ENCODE peak calls at places on chromosome 4, in nine cellular contexts. E is body of pancreas, D is H1, W is fibroblast of pulmonary artery, Y is fibroblast of lung, A is WTC11, G is breast epithelium, T is GM20000, L is coronary artery. Q is an unnamed sample.

GRCh38 chr4:155413451-155413850 is 36.7 kb upstream of the MAP9 start:
- DNase-seq in E (no peak), D (no peak), W (no peak), Y (no peak), A (no peak), G (no peak), T (no peak), L (no peak), Q (no peak)

GRCh38 chr4:26787461-26788340 is 72.9 kb upstream of the STIM2 start:
- DNase-seq in E (peak), D (peak), W (peak), Y (peak), A (peak), G (no peak), T (no peak), L (no peak), Q (peak)

GRCh38 chr4:143091862-143092261 is 92.9 kb upstream of the USP38 start:
- DNase-seq in E (no peak), D (no peak), W (no peak), Y (no peak), A (no peak), G (no peak), T (no peak), L (no peak), Q (no peak)

GRCh38 chr4:40514409-40515025 is 115.1 kb downstream of the RBM47 start:
- DNase-seq in E (peak), D (no peak), W (no peak), Y (no peak), A (no peak), G (no peak), T (no peak), L (no peak), Q (no peak)

GRCh38 chr4:156182269-156182668 is 228.6 kb upstream of the CTSO start:
- DNase-seq in E (no peak), D (no peak), W (no peak), Y (no peak), A (no peak), G (no peak), T (no peak), L (no peak), Q (no peak)

GRCh38 chr4:185542626-185543336 is 7.5 kb upstream of the PDLIM3 start:
- DNase-seq in E (no peak), D (no peak), W (peak), Y (peak), A (no peak), G (no peak), T (no peak), L (peak), Q (no peak)

GRCh38 chr4:41363384-41363981 is 106.8 kb downstream of the UCHL1 start:
- DNase-seq in E (no peak), D (no peak), W (peak), Y (peak), A (no peak), G (no peak), T (no peak), L (peak), Q (no peak)

GRCh38 chr4:8247047-8247930 is 22.3 kb upstream of the HTRA3 start:
- DNase-seq in E (no peak), D (no peak), W (peak), Y (peak), A (no peak), G (no peak), T (no peak), L (peak), Q (no peak)

GRCh38 chr4:83013420-83013867 is 2.8 kb upstream of the LIN54 start:
- DNase-seq in E (no peak), D (no peak), W (no peak), Y (no peak), A (no peak), G (no peak), T (no peak), L (no peak), Q (no peak)

GRCh38 chr4:79454656-79455055 is 46.6 kb upstream of the GK2 start:
- DNase-seq in E (no peak), D (no peak), W (no peak), Y (no peak), A (no peak), G (no peak), T (no peak), L (no peak), Q (no peak)

GRCh38 chr4:118969359-118969758 is 80.7 kb downstream of the SYNPO2 start:
- DNase-seq in E (peak), D (no peak), W (peak), Y (peak), A (peak), G (peak), T (no peak), L (peak), Q (no peak)

GRCh38 chr4:108116423-108117168 is 52.1 kb downstream of the LEF1 start:
- DNase-seq in E (no peak), D (no peak), W (no peak), Y (no peak), A (no peak), G (no peak), T (no peak), L (no peak), Q (no peak)

GRCh38 chr4:117821834-117822233 is 212.5 kb upstream of the NDST3 start:
- DNase-seq in E (no peak), D (no peak), W (no peak), Y (no peak), A (no peak), G (no peak), T (no peak), L (no peak), Q (no peak)

GRCh38 chr4:177532363-177532762 is 90.1 kb upstream of the AGA start:
- DNase-seq in E (no peak), D (no peak), W (no peak), Y (no peak), A (no peak), G (no peak), T (no peak), L (no peak), Q (no peak)

GRCh38 chr4:118772149-118773081 is 63.5 kb downstream of the SEC24D start:
- DNase-seq in E (no peak), D (no peak), W (peak), Y (peak), A (no peak), G (no peak), T (peak), L (no peak), Q (no peak)

GRCh38 chr4:36187723-36188333 is 56.5 kb downstream of the ARAP2 start:
- DNase-seq in E (no peak), D (no peak), W (peak), Y (peak), A (peak), G (no peak), T (peak), L (no peak), Q (no peak)

GRCh38 chr4:76200771-76201224 is 12.8 kb downstream of the SCARB2 start:
- DNase-seq in E (peak), D (no peak), W (no peak), Y (no peak), A (no peak), G (peak), T (no peak), L (no peak), Q (no peak)

GRCh38 chr4:185424905-185425599 is 712 bp downstream of the UFSP2 start:
- DNase-seq in E (no peak), D (no peak), W (peak), Y (peak), A (no peak), G (no peak), T (no peak), L (no peak), Q (no peak)

GRCh38 chr4:92381640-92382039 is 77.9 kb downstream of the GRID2 start:
- DNase-seq in E (no peak), D (no peak), W (peak), Y (peak), A (no peak), G (no peak), T (no peak), L (no peak), Q (no peak)

GRCh38 chr4:135277980-135278315 is 1076.4 kb upstream of the PABPC4L start:
- DNase-seq in E (no peak), D (no peak), W (no peak), Y (no peak), A (no peak), G (no peak), T (no peak), L (no peak), Q (no peak)

GRCh38 chr4:126038492-126039236 is 723.9 kb downstream of the FAT4 start:
- DNase-seq in E (no peak), D (no peak), W (no peak), Y (peak), A (no peak), G (no peak), T (no peak), L (no peak), Q (no peak)

GRCh38 chr4:21517460-21517859 is 431.1 kb downstream of the KCNIP4 start:
- DNase-seq in E (no peak), D (no peak), W (no peak), Y (no peak), A (no peak), G (no peak), T (no peak), L (no peak), Q (no peak)

GRCh38 chr4:25330905-25331816 is 18.6 kb downstream of the ZCCHC4 start:
- DNase-seq in E (no peak), D (no peak), W (no peak), Y (peak), A (no peak), G (no peak), T (peak), L (no peak), Q (no peak)

GRCh38 chr4:1008840-1009646 is 2.4 kb upstream of the FGFRL1 start:
- DNase-seq in E (peak), D (no peak), W (no peak), Y (no peak), A (peak), G (peak), T (no peak), L (no peak), Q (no peak)

GRCh38 chr4:71186566-71187398 is 152.0 kb upstream of the SLC4A4 start:
- DNase-seq in E (peak), D (no peak), W (no peak), Y (peak), A (peak), G (no peak), T (peak), L (peak), Q (no peak)

GRCh38 chr4:15250021-15250441 is 177.8 kb upstream of the C1QTNF7 start:
- DNase-seq in E (no peak), D (no peak), W (no peak), Y (peak), A (no peak), G (no peak), T (no peak), L (no peak), Q (no peak)

GRCh38 chr4:165512464-165512863 is 133.7 kb downstream of the CPE start:
- DNase-seq in E (no peak), D (no peak), W (peak), Y (no peak), A (no peak), G (no peak), T (no peak), L (no peak), Q (no peak)

GRCh38 chr4:15001825-15002658 is at the start of gene CPEB2:
- DNase-seq in E (peak), D (peak), W (peak), Y (peak), A (peak), G (peak), T (peak), L (peak), Q (peak)

GRCh38 chr4:126267689-126268088 is 952.9 kb downstream of the FAT4 start:
- DNase-seq in E (no peak), D (no peak), W (peak), Y (peak), A (no peak), G (no peak), T (no peak), L (no peak), Q (no peak)

GRCh38 chr4:40486534-40486933 is 143.1 kb downstream of the RBM47 start:
- DNase-seq in E (no peak), D (no peak), W (peak), Y (peak), A (no peak), G (no peak), T (no peak), L (no peak), Q (no peak)

GRCh38 chr4:16750882-16751642 is 147.4 kb downstream of the LDB2 start:
- DNase-seq in E (no peak), D (no peak), W (peak), Y (no peak), A (no peak), G (no peak), T (no peak), L (no peak), Q (no peak)

DNA sequence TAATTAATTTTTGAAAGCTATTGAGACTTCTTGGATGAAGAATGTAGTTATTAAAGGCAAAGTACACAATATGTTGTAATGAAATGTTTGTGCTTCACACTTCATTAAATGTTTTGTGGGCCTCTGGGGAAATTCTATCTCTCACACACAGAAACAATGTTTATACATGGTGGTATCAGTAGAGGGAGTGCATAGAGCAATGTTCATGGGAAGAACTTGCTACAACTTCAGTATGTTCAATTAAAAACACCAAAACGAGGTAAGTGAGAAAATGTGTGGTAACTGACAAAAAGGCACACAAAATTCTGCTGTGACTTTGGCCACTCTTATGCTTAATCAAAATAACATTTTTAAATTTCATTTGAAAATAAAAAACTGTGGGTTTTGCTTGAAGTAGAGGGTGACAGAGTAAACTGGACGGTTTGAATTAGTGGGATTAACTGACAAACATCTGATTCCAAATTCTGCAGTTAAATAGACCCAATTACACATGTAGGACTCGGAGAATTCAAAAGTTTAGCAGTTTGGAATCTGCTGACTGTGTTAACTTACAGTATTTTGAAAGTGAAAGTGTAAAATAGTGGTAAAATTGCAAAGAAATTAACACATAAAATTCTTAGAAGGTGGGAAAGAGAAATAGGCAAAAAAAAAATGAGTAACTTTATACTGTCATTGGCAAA is 111.4 kb upstream of the TTC29 start:
- DNase-seq in E (no peak), D (no peak), W (peak), Y (peak), A (no peak), G (no peak), T (no peak), L (no peak), Q (no peak)
- TF ChIP-seq CTCF in E (no peak), D (no peak), W (peak), Y (peak), A (no peak), G (no peak), T (no peak), L (no peak), Q (peak)

DNA sequence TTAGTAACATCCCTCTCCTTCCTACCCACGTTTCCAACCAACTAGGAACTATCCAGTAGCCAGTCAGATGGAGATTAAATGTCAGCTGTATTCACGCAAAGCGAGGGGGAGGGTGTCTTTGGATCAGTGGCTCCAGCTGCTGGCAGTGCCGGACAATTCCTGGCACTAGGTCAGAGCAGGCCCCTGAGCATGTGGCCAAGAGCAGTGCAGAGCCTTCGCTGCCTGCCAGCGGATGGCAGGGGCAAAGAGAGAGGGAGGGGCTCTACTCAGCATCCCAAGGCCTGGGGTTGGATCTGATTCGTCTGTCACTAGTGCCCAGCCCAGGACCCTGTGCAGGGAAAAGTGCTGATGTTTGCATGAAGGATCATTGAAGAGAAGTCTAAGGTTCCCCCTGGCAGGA is 28.7 kb upstream of the JAKMIP1 start:
- DNase-seq in E (no peak), D (no peak), W (no peak), Y (no peak), A (no peak), G (no peak), T (no peak), L (no peak), Q (no peak)
- TF ChIP-seq CTCF in E (no peak), D (no peak), W (no peak), Y (no peak), A (no peak), G (no peak), T (no peak), L (no peak), Q (no peak)

GRCh38 chr4:90030953-90031352 is 96.2 kb upstream of the CCSER1 start:
- DNase-seq in E (no peak), D (peak), W (no peak), Y (no peak), A (peak), G (no peak), T (no peak), L (no peak), Q (no peak)
- TF ChIP-seq CTCF in E (no peak), D (peak), W (no peak), Y (no peak), A (no peak), G (no peak), T (no peak), L (no peak), Q (peak)

GRCh38 chr4:112519689-112520597 is 4.0 kb upstream of the NEUROG2 start:
- DNase-seq in E (no peak), D (no peak), W (no peak), Y (no peak), A (peak), G (no peak), T (peak), L (no peak), Q (no peak)
- TF ChIP-seq CTCF in E (no peak), D (peak), W (no peak), Y (no peak), A (peak), G (no peak), T (peak), L (no peak), Q (no peak)

GRCh38 chr4:123350191-123350544 is 46.4 kb upstream of the SPRY1 start:
- DNase-seq in E (no peak), D (peak), W (peak), Y (no peak), A (peak), G (no peak), T (no peak), L (no peak), Q (no peak)
- TF ChIP-seq CTCF in E (no peak), D (peak), W (no peak), Y (no peak), A (no peak), G (peak), T (no peak), L (no peak), Q (peak)

DNA sequence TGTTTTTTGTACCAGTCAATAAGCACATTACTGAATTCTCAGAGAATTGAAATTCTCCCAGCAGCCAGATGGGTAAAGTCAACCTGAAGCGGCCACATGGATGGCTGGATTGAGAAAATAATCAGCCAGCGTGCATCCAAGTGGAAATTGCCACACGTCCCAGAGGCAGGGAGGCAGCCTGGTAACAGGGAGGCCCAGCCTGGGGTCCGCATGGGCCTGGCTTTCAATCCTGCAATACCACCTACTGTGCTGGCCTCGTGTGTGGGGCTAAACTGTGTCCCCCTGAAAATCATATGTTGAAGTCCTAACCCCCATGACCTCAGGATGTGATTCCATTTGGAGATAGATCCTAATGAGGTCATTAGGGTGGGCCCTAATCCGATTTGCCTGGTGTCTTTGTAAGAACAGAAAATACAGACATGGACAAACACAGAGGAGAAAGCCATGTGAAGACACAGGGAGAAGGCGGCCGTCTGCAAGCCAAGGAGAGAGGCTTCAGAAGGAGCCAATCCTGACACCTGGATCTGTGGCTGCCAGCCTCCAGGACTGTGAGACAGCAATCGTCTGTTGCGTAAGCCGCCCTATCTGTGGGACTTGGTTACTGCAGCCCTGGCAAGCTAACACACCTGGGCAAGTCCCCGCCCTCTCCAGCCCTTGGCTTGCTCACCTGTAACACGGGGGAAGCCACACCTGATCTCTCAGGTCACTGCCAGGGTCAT is 90.3 kb downstream of the JAKMIP1 start:
- DNase-seq in E (peak), D (peak), W (no peak), Y (no peak), A (peak), G (no peak), T (no peak), L (peak), Q (no peak)
- TF ChIP-seq CTCF in E (peak), D (peak), W (no peak), Y (no peak), A (peak), G (no peak), T (peak), L (no peak), Q (peak)

GRCh38 chr4:95362066-95362465 is 186.7 kb downstream of the UNC5C start:
- DNase-seq in E (no peak), D (no peak), W (no peak), Y (no peak), A (no peak), G (no peak), T (no peak), L (no peak), Q (no peak)

GRCh38 chr4:95361696-95361965 is 187.1 kb downstream of the UNC5C start:
- DNase-seq in E (no peak), D (no peak), W (no peak), Y (no peak), A (no peak), G (no peak), T (no peak), L (no peak), Q (no peak)

GRCh38 chr4:95363966-95364365 is 184.8 kb downstream of the UNC5C start:
- DNase-seq in E (no peak), D (no peak), W (peak), Y (no peak), A (no peak), G (no peak), T (no peak), L (no peak), Q (no peak)

GRCh38 chr4:95363579-95363965 is 185.2 kb downstream of the UNC5C start:
- DNase-seq in E (no peak), D (no peak), W (no peak), Y (no peak), A (no peak), G (no peak), T (no peak), L (no peak), Q (no peak)

DNA sequence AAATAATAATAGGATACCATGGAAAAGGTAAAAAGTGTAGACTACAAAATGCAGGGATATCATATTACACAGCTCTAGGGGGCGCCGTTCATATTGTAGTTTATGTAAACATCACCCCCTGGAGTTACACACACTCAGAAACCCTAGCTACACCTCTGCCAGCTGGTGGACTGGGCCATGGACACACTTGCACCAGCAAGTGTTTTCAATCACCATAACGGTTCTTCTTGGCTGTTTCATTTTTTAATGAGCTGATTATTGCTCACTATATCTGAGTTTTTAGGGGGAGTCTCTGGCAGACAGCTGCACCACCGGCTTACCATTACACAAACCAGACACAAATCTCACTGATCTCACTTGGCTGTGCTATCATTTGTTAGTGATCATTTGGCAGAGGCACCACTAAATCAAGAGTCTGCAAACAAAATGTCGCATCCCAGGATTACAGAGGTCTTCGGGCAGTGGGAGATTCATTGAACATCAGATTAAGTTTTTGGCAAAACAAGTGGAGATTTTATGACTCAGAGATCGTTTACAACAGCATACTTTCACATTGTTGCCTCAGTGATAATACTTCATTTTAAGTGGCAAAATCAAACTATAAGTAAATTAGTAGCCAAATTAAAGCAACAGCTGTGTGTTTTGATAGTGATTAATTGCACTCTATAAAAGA is 185.7 kb downstream of the UNC5C start:
- DNase-seq in E (no peak), D (no peak), W (peak), Y (peak), A (peak), G (no peak), T (no peak), L (no peak), Q (no peak)
- TF ChIP-seq CTCF in E (no peak), D (peak), W (peak), Y (peak), A (no peak), G (no peak), T (no peak), L (no peak), Q (no peak)